ENCODE peak calls at places on chromosomes 3 and 15, in nine cellular contexts. D, P, N, W, Y, U, A, K and B are unnamed samples.

GRCh38 chr15:76206325-76206976 is 104.8 kb downstream of the ETFA start:
- DNase-seq in W (no peak), K (peak), N (no peak), Y (peak), U (no peak), A (no peak), D (peak), P (no peak), B (no peak)

GRCh38 chr3:46565607-46566039 is 479 bp downstream of the LRRC2 start:
- DNase-seq in K (no peak), W (no peak), N (no peak), A (no peak), P (no peak), Y (no peak), U (no peak), D (no peak), B (no peak)

GRCh38 chr15:52803543-52804306 is 13.6 kb upstream of the ONECUT1 start:
- DNase-seq in Y (no peak), W (no peak), A (no peak), N (no peak), P (peak), D (no peak), K (no peak), U (peak), B (no peak)

GRCh38 chr3:110727056-110727455 is 344.6 kb upstream of the NECTIN3 start:
- DNase-seq in P (no peak), N (no peak), U (no peak), D (no peak), A (no peak), K (no peak), Y (no peak), W (no peak), B (no peak)

GRCh38 chr15:44541282-44541958 is 4.5 kb downstream of the EIF3J start:
- DNase-seq in Y (no peak), W (no peak), D (no peak), A (peak), K (no peak), N (peak), P (no peak), U (no peak), B (no peak)

GRCh38 chr3:196207833-196208607 is 3.2 kb downstream of the ZDHHC19 start:
- DNase-seq in D (peak), U (no peak), A (no peak), Y (peak), W (no peak), K (no peak), N (no peak), P (peak), B (peak)

GRCh38 chr15:34709866-34710265 is 44.9 kb downstream of the GJD2 start:
- DNase-seq in Y (no peak), K (no peak), W (no peak), N (no peak), U (no peak), A (peak), P (no peak), D (no peak), B (no peak)

GRCh38 chr3:97658670-97659285 is 105.8 kb upstream of the ARL6 start:
- DNase-seq in D (no peak), A (no peak), N (no peak), U (peak), Y (peak), K (no peak), W (no peak), P (peak), B (peak)

GRCh38 chr3:71551286-71551919 is 32.1 kb downstream of the FOXP1 start:
- DNase-seq in P (no peak), N (peak), U (no peak), W (no peak), Y (no peak), A (no peak), K (no peak), D (no peak), B (no peak)

GRCh38 chr3:31580645-31581044 is 47.9 kb downstream of the STT3B start:
- DNase-seq in U (no peak), K (no peak), Y (no peak), D (no peak), W (no peak), A (no peak), N (no peak), P (no peak), B (no peak)

GRCh38 chr3:178003756-178004155 is 532.5 kb upstream of the KCNMB2 start:
- DNase-seq in A (no peak), Y (no peak), U (no peak), P (no peak), N (no peak), K (no peak), D (no peak), W (no peak), B (no peak)

GRCh38 chr3:194328080-194328571 is 23.0 kb downstream of the CPN2 start:
- DNase-seq in A (no peak), W (no peak), N (no peak), D (no peak), P (peak), K (no peak), U (no peak), Y (peak), B (no peak)

GRCh38 chr3:73601031-73601430 is 23.7 kb downstream of the PDZRN3 start:
- DNase-seq in W (no peak), Y (no peak), P (no peak), U (no peak), K (no peak), N (no peak), A (no peak), D (no peak), B (no peak)

GRCh38 chr3:8650583-8651416 is 6.2 kb upstream of the SSUH2 start:
- DNase-seq in P (no peak), A (no peak), K (no peak), U (no peak), Y (no peak), N (no peak), D (peak), W (no peak), B (no peak)

GRCh38 chr3:167480748-167481147 is 6.9 kb upstream of the SERPINI2 start:
- DNase-seq in D (no peak), Y (no peak), K (no peak), P (no peak), A (no peak), U (no peak), N (no peak), W (no peak), B (no peak)

GRCh38 chr3:129602730-129603560 is 3.5 kb downstream of the PLXND1 start:
- DNase-seq in P (no peak), U (no peak), K (no peak), Y (no peak), W (no peak), N (peak), D (no peak), A (peak), B (no peak)

GRCh38 chr3:164779816-164780215 is 298.5 kb downstream of the SI start:
- DNase-seq in U (no peak), N (no peak), P (no peak), D (no peak), Y (no peak), W (no peak), K (no peak), A (no peak), B (no peak)

GRCh38 chr3:128950223-128950938 is 43.5 kb downstream of the CFAP92 start:
- DNase-seq in D (peak), W (no peak), U (peak), K (no peak), N (no peak), Y (peak), P (no peak), A (no peak), B (no peak)

GRCh38 chr3:49422379-49423248 is at the start of gene AMT:
- DNase-seq in W (no peak), D (peak), A (no peak), K (no peak), U (no peak), P (no peak), N (no peak), Y (peak), B (no peak)

GRCh38 chr15:42608110-42608531 is 32.7 kb downstream of the STARD9 start:
- DNase-seq in A (no peak), W (peak), Y (no peak), K (no peak), P (no peak), D (peak), U (peak), N (no peak), B (no peak)

GRCh38 chr3:32821686-32822296 is 4.0 kb downstream of the TRIM71 start:
- DNase-seq in P (no peak), W (no peak), Y (no peak), D (no peak), K (peak), U (no peak), N (no peak), A (no peak), B (no peak)

GRCh38 chr15:73079570-73079969 is 27.3 kb downstream of the NEO1 start:
- DNase-seq in D (no peak), U (no peak), Y (no peak), A (no peak), W (no peak), P (no peak), N (no peak), K (no peak), B (no peak)

GRCh38 chr15:28107111-28107893 is 8.2 kb upstream of the OCA2 start:
- DNase-seq in U (no peak), K (no peak), A (no peak), P (no peak), N (no peak), Y (no peak), D (peak), W (no peak), B (no peak)

GRCh38 chr3:9793161-9793781 is 389 bp downstream of the ARPC4 start:
- DNase-seq in Y (peak), D (no peak), W (no peak), U (peak), N (no peak), P (no peak), A (no peak), K (no peak), B (no peak)

GRCh38 chr3:155605571-155605970 is 139.3 kb downstream of the PLCH1 start:
- DNase-seq in U (no peak), P (no peak), W (no peak), D (no peak), Y (peak), K (no peak), N (no peak), A (no peak), B (no peak)

GRCh38 chr3:8622873-8623725 is 21.5 kb downstream of the SSUH2 start:
- DNase-seq in W (no peak), Y (peak), D (no peak), A (peak), K (peak), N (no peak), U (peak), P (peak), B (peak)

GRCh38 chr3:137222736-137223135 is 265.0 kb downstream of the IL20RB start:
- DNase-seq in A (no peak), N (no peak), Y (no peak), P (no peak), W (no peak), U (no peak), D (no peak), K (no peak), B (no peak)

DNA sequence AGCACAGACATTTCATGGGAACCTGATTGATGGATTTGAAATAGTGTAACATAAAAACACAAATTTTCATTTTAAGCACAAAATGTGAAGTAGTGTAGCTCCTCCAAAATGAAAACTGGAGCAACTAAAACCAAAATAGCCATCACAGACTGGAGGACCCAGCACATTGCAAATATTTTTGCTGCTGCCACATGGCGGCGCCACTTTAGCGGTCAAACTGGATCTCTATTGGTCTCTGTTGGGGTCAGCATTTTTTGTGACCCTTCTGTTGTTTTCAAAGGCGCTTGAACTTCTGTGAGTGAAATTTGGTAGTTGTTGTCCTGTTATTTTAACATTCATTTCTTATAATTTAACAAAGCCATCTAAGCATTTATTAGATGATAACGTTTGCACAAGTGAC is 259.9 kb downstream of the IL20RB start:
- DNase-seq in K (no peak), W (no peak), N (no peak), P (no peak), U (no peak), A (no peak), D (no peak), Y (peak), B (no peak)
- TF ChIP-seq CTCF in K (no peak), W (peak), N (no peak), P (peak), U (peak), A (peak), D (no peak), Y (peak), B (peak)

GRCh38 chr3:4723921-4724698 is 231.0 kb downstream of the ITPR1 start:
- DNase-seq in W (no peak), Y (no peak), D (no peak), P (no peak), A (no peak), K (no peak), U (no peak), N (no peak), B (no peak)

GRCh38 chr3:4720316-4721075 is 227.3 kb downstream of the ITPR1 start:
- DNase-seq in U (no peak), K (no peak), A (no peak), P (peak), D (no peak), W (no peak), Y (peak), N (no peak), B (peak)

GRCh38 chr3:4719011-4719649 is 226.0 kb downstream of the ITPR1 start:
- DNase-seq in N (no peak), P (no peak), D (no peak), K (no peak), A (peak), Y (no peak), W (no peak), U (no peak), B (no peak)

GRCh38 chr3:4721511-4721911 is 228.4 kb downstream of the ITPR1 start:
- DNase-seq in P (no peak), W (no peak), K (no peak), D (no peak), A (peak), U (no peak), Y (no peak), N (peak), B (no peak)

DNA sequence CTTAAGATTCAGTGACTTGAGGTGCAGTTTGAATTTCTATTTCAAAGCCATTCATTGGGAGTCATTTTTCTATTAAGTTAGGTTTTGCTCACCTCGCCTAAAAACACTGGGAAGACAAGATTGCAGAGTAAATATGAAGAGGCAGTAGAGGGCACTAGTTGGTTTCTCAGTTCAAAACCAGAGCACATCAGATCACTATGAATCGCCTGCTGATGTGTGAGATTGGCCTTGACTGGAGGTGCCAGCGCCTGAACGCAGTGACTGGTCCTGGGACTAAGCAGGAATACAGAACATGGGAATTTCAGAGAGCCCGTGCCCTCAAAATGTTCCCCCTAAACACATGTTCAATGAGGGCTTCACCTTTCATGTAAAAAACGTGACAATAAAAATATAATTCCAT is 229.0 kb downstream of the ITPR1 start:
- DNase-seq in P (peak), A (no peak), Y (peak), K (no peak), U (no peak), N (no peak), W (peak), D (no peak), B (peak)
- TF ChIP-seq CTCF in P (peak), A (peak), Y (peak), K (no peak), U (peak), N (peak), W (peak), D (peak), B (peak)

DNA sequence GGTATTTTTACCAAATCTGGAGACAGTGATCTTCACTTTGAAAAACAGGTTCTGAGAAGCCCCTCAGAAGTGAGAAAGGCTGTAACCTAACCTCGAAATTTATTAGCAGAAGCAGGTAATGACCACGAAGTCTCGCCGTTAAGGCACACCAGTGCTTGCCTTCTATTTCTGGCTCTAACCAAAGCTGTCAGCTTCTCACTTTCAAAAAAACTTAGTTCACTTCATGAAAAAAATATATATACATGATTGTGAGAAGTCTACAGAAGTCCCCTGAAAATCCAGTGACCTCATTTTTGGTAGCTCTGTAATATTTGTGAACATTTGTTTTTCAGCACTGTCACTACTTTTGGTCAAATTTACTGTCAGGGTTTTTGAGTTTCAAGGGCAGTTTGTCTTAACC is 19.1 kb upstream of the AKAP13 start:
- DNase-seq in P (peak), Y (no peak), K (no peak), D (no peak), U (peak), N (no peak), A (no peak), W (peak), B (peak)
- TF ChIP-seq CTCF in P (no peak), Y (no peak), K (no peak), D (no peak), U (no peak), N (no peak), A (no peak), W (no peak), B (no peak)

DNA sequence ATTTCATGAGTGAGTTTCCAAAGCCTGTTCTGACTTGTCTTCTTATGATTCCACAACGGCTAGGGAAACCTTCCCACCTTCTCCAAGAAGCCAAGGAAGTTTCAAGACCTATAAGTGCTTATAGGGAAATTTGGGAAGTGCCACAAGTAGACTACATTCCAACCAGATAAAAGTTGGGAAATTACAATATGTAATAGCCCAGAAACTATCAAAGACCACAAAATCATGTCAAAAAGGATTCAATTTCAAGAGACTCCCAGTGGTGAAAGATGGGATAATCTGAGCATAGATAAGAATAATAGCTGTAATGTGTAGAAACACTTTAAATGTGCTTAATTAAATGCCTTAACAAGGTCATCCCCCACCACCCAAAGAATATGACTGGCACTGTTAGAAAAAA is 169.2 kb upstream of the SLC2A2 start:
- DNase-seq in A (no peak), K (no peak), N (no peak), P (no peak), Y (no peak), W (no peak), D (no peak), U (no peak), B (no peak)
- TF ChIP-seq CTCF in A (peak), K (peak), N (no peak), P (no peak), Y (peak), W (peak), D (no peak), U (peak), B (no peak)

GRCh38 chr3:186467969-186468368 is 76.2 kb downstream of the CRYGS start:
- DNase-seq in K (no peak), U (no peak), W (no peak), N (no peak), D (no peak), P (no peak), A (no peak), Y (no peak), B (no peak)
- TF ChIP-seq CTCF in K (no peak), U (no peak), W (no peak), N (no peak), D (no peak), P (no peak), A (no peak), Y (no peak), B (no peak)

GRCh38 chr3:38163117-38163870 is 2.0 kb upstream of the OXSR1 start:
- DNase-seq in Y (peak), P (no peak), K (no peak), W (no peak), N (no peak), A (no peak), U (peak), D (no peak), B (no peak)
- TF ChIP-seq CTCF in Y (peak), P (no peak), K (no peak), W (peak), N (no peak), A (no peak), U (no peak), D (no peak), B (no peak)